ENCODE peak calls at places on chromosomes 2 and 18, in ten cellular contexts. D is activated CD8-positive, alpha-beta T cell treated with anti-CD3 and anti-CD28 coated beads for 36 hours; T is smooth muscle cell of the brain vasculature; O is hepatocyte; C is HTR-8/SVneo; I is NCI-H187; N is tibial nerve; Y is NCI-H1092; L is NCI-H2081; P is GM23248. G is an unnamed sample.

GRCh38 chr2:138537170-138537915 is 35.8 kb downstream of the SPOPL start:
- DNase-seq in O (no peak), I (no peak), D (no peak), N (no peak), L (no peak), C (no peak), P (no peak), Y (no peak), T (no peak), G (no peak)

GRCh38 chr2:32678825-32679224 is 51.0 kb downstream of the TTC27 start:
- DNase-seq in P (peak), Y (no peak), C (peak), L (no peak), N (no peak), T (peak), I (no peak), O (no peak), D (no peak), G (no peak)

GRCh38 chr2:74345272-74345943 is 2.2 kb upstream of the SLC4A5 start:
- DNase-seq in O (no peak), N (no peak), C (no peak), L (no peak), D (no peak), T (no peak), I (no peak), Y (no peak), P (no peak), G (no peak)

GRCh38 chr2:8121826-8122505 is 559.9 kb upstream of the ID2 start:
- DNase-seq in I (no peak), P (peak), Y (no peak), L (no peak), D (no peak), T (no peak), O (no peak), C (no peak), N (no peak), G (no peak)

GRCh38 chr2:152585830-152586484 is 131.3 kb downstream of the PRPF40A start:
- DNase-seq in N (no peak), T (peak), P (peak), D (peak), L (no peak), C (peak), Y (no peak), O (peak), I (no peak), G (no peak)

GRCh38 chr2:159030674-159031380 is 62.4 kb downstream of the TANC1 start:
- DNase-seq in C (peak), L (no peak), I (no peak), Y (no peak), T (peak), P (peak), O (peak), N (peak), D (no peak), G (no peak)

GRCh38 chr2:241844066-241844728 is 14.5 kb downstream of the PDCD1 start:
- DNase-seq in L (peak), P (peak), N (peak), T (no peak), I (no peak), D (peak), C (no peak), O (peak), Y (no peak), G (no peak)

GRCh38 chr2:12361506-12361905 is 355.2 kb upstream of the TRIB2 start:
- DNase-seq in D (no peak), T (no peak), C (no peak), P (no peak), N (no peak), L (no peak), Y (no peak), O (no peak), I (no peak), G (no peak)

GRCh38 chr2:219551412-219551811 is 7.6 kb downstream of the TMEM198 start:
- DNase-seq in D (peak), C (peak), O (peak), T (no peak), I (no peak), Y (no peak), N (no peak), P (peak), L (no peak), G (no peak)

GRCh38 chr2:63790491-63790890 is 51.2 kb upstream of the UGP2 start:
- DNase-seq in P (peak), D (no peak), O (no peak), N (no peak), C (no peak), Y (no peak), I (no peak), L (no peak), T (no peak), G (no peak)

GRCh38 chr2:210955591-210955990 is 399.2 kb downstream of the CPS1 start:
- DNase-seq in D (no peak), P (peak), T (no peak), L (no peak), Y (no peak), C (peak), O (peak), N (no peak), I (no peak), G (no peak)

GRCh38 chr18:23828426-23828825 is 139.2 kb downstream of the LAMA3 start:
- DNase-seq in I (no peak), P (peak), T (peak), L (peak), N (no peak), C (peak), O (peak), D (peak), Y (no peak), G (peak)

GRCh38 chr18:57142361-57142760 is 4.5 kb upstream of the BOD1L2 start:
- DNase-seq in P (no peak), N (no peak), C (no peak), D (no peak), I (no peak), O (no peak), L (no peak), T (no peak), Y (no peak), G (no peak)

GRCh38 chr2:200728630-200729029 is 83.1 kb upstream of the BZW1 start:
- DNase-seq in D (no peak), T (no peak), N (peak), L (no peak), I (no peak), C (no peak), P (peak), O (no peak), Y (no peak), G (no peak)

GRCh38 chr2:38074047-38074774 is 1.7 kb downstream of the CYP1B1 start:
- DNase-seq in L (no peak), O (no peak), C (no peak), T (no peak), Y (no peak), I (no peak), N (no peak), P (no peak), D (peak), G (no peak)

GRCh38 chr2:158359846-158360245 is 96.7 kb downstream of the CCDC148 start:
- DNase-seq in P (peak), T (no peak), L (no peak), D (peak), I (no peak), N (no peak), Y (no peak), C (peak), O (peak), G (peak)

GRCh38 chr18:26082475-26082874 is 7.9 kb downstream of the SS18 start:
- DNase-seq in Y (no peak), O (no peak), L (no peak), D (no peak), T (no peak), I (no peak), P (peak), C (no peak), N (no peak), G (no peak)

GRCh38 chr18:5627756-5628511 is 84.1 kb upstream of the EPB41L3 start:
- DNase-seq in L (no peak), Y (no peak), I (no peak), C (no peak), D (peak), N (no peak), T (no peak), P (no peak), O (peak), G (no peak)

GRCh38 chr2:20195431-20195830 is 29.5 kb downstream of the SDC1 start:
- DNase-seq in N (no peak), O (no peak), L (no peak), C (no peak), T (no peak), I (no peak), Y (no peak), D (no peak), P (no peak), G (no peak)

GRCh38 chr18:55318864-55319516 is 269.0 kb downstream of the TCF4 start:
- DNase-seq in D (no peak), T (no peak), Y (peak), C (no peak), N (no peak), O (no peak), L (no peak), P (peak), I (no peak), G (no peak)